ENCODE peak calls at places on chromosomes 5 and 9, in ten cellular contexts. One of them, this sample, is unnamed.

GRCh38 chr5:88944751-88945507 is 61.9 kb upstream of the MEF2C start:
- DNase-seq in PC-9: no peak
- DNase-seq in mesothelial cell of epicardium: no peak
- DNase-seq in ovary: no peak
- DNase-seq in GM10248: no peak
- DNase-seq in mammary epithelial cell: no peak
- DNase-seq in bronchial epithelial cell: peak; percentile 5
- DNase-seq in endodermal cell: no peak
- DNase-seq in stomach: no peak
- DNase-seq in AG04449: no peak
- DNase-seq in this sample: no peak

GRCh38 chr9:100486479-100487176 is 13.7 kb downstream of the TMEFF1 start:
- DNase-seq in PC-9: no peak
- DNase-seq in mesothelial cell of epicardium: no peak
- DNase-seq in ovary: no peak
- DNase-seq in GM10248: no peak
- DNase-seq in mammary epithelial cell: no peak
- DNase-seq in bronchial epithelial cell: no peak
- DNase-seq in endodermal cell: no peak
- DNase-seq in stomach: no peak
- DNase-seq in AG04449: no peak
- DNase-seq in this sample: no peak

GRCh38 chr5:54702470-54702869 is 184.9 kb downstream of the SNX18 start:
- DNase-seq in PC-9: no peak
- DNase-seq in mesothelial cell of epicardium: no peak
- DNase-seq in ovary: no peak
- DNase-seq in GM10248: no peak
- DNase-seq in mammary epithelial cell: no peak
- DNase-seq in bronchial epithelial cell: peak; percentile 21
- DNase-seq in endodermal cell: no peak
- DNase-seq in stomach: no peak
- DNase-seq in AG04449: no peak
- DNase-seq in this sample: no peak

GRCh38 chr9:30160570-30160969 is 2223.9 kb upstream of the ACO1 start:
- DNase-seq in PC-9: no peak
- DNase-seq in mesothelial cell of epicardium: no peak
- DNase-seq in ovary: no peak
- DNase-seq in GM10248: no peak
- DNase-seq in mammary epithelial cell: no peak
- DNase-seq in bronchial epithelial cell: no peak
- DNase-seq in endodermal cell: no peak
- DNase-seq in stomach: no peak
- DNase-seq in AG04449: no peak
- DNase-seq in this sample: no peak

GRCh38 chr9:121860213-121860612 is 208.8 kb downstream of the DAB2IP start:
- DNase-seq in PC-9: no peak
- DNase-seq in mesothelial cell of epicardium: no peak
- DNase-seq in ovary: no peak
- DNase-seq in GM10248: no peak
- DNase-seq in mammary epithelial cell: no peak
- DNase-seq in bronchial epithelial cell: no peak
- DNase-seq in endodermal cell: peak; percentile 66
- DNase-seq in stomach: no peak
- DNase-seq in AG04449: no peak
- DNase-seq in this sample: no peak

GRCh38 chr9:124257070-124257864 is 482 bp upstream of the NEK6 start:
- DNase-seq in PC-9: no peak
- DNase-seq in mesothelial cell of epicardium: no peak
- DNase-seq in ovary: no peak
- DNase-seq in GM10248: peak; percentile 48
- DNase-seq in mammary epithelial cell: peak; percentile 14
- DNase-seq in bronchial epithelial cell: no peak
- DNase-seq in endodermal cell: peak; percentile 66
- DNase-seq in stomach: no peak
- DNase-seq in AG04449: no peak
- DNase-seq in this sample: no peak

GRCh38 chr9:71562140-71562539 is 206.2 kb downstream of the CEMIP2 start:
- DNase-seq in PC-9: no peak
- DNase-seq in mesothelial cell of epicardium: no peak
- DNase-seq in ovary: no peak
- DNase-seq in GM10248: no peak
- DNase-seq in mammary epithelial cell: no peak
- DNase-seq in bronchial epithelial cell: no peak
- DNase-seq in endodermal cell: peak; percentile 69
- DNase-seq in stomach: no peak
- DNase-seq in AG04449: no peak
- DNase-seq in this sample: no peak

GRCh38 chr9:109017493-109017892 is 4.2 kb upstream of the CTNNAL1 start:
- DNase-seq in PC-9: no peak
- DNase-seq in mesothelial cell of epicardium: no peak
- DNase-seq in ovary: no peak
- DNase-seq in GM10248: peak; percentile 48
- DNase-seq in mammary epithelial cell: no peak
- DNase-seq in bronchial epithelial cell: no peak
- DNase-seq in endodermal cell: no peak
- DNase-seq in stomach: no peak
- DNase-seq in AG04449: no peak
- DNase-seq in this sample: no peak

GRCh38 chr5:14450055-14450524 is 131.5 kb upstream of the OTULINL start:
- DNase-seq in PC-9: no peak
- DNase-seq in mesothelial cell of epicardium: no peak
- DNase-seq in ovary: peak; percentile 75
- DNase-seq in GM10248: no peak
- DNase-seq in mammary epithelial cell: no peak
- DNase-seq in bronchial epithelial cell: no peak
- DNase-seq in endodermal cell: no peak
- DNase-seq in stomach: no peak
- DNase-seq in AG04449: peak; percentile 82
- DNase-seq in this sample: no peak
- TF ChIP-seq CTCF in PC-9: no peak
- TF ChIP-seq CTCF in mesothelial cell of epicardium: no peak
- TF ChIP-seq CTCF in ovary: no peak
- TF ChIP-seq CTCF in GM10248: no peak
- TF ChIP-seq CTCF in mammary epithelial cell: no peak
- TF ChIP-seq CTCF in bronchial epithelial cell: no peak
- TF ChIP-seq CTCF in endodermal cell: no peak
- TF ChIP-seq CTCF in stomach: no peak
- TF ChIP-seq CTCF in AG04449: no peak
- TF ChIP-seq CTCF in this sample: no peak

DNA sequence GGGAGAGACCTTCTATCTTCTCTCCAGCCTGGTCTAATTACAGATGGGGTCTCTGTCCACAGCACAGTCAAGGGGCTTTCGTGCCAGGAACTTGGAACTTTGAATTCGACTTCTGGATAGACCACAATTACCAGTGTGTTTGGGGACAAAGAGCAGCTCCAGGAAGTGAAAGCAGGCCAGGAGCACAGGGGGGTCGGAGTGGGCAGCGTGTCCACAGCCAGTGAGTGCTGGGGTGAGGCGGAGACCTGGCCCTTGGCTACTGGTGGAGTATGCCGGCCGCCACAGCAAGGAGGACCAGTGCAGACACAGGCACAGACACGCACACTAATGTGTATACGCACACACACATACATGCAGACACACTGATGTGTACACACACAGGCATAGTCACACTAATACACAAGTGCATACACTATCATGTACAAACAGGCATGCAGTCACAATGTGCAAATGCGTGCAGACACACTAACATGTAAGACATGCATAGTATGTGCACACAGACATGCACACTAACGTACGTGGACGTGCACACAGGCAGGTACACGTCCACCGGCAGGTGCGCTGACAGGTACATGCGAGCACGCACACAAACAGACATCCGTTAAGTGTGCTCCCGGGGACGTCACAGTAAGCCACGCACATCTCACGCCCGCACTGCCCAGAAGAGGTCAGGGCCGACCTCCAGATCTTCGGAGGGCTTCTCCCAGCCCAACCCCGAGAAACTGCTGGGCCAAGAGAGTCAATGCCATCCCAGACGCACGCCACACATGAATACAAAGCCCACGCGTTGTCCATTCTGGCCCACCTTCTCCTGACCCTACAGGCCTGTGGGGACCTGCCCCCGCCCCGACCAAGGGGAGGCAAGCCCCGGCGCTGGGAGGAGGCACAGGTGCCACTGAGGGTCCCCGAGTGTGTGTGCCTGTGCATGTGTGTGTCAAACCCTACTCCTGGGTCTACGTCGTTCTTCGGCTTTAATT is 46.5 kb downstream of the NKD2 start:
- DNase-seq in PC-9: no peak
- DNase-seq in mesothelial cell of epicardium: no peak
- DNase-seq in ovary: no peak
- DNase-seq in GM10248: no peak
- DNase-seq in mammary epithelial cell: no peak
- DNase-seq in bronchial epithelial cell: no peak
- DNase-seq in endodermal cell: no peak
- DNase-seq in stomach: no peak
- DNase-seq in AG04449: no peak
- DNase-seq in this sample: no peak
- TF ChIP-seq CTCF in PC-9: no peak
- TF ChIP-seq CTCF in mesothelial cell of epicardium: no peak
- TF ChIP-seq CTCF in ovary: no peak
- TF ChIP-seq CTCF in GM10248: no peak
- TF ChIP-seq CTCF in mammary epithelial cell: no peak
- TF ChIP-seq CTCF in bronchial epithelial cell: no peak
- TF ChIP-seq CTCF in endodermal cell: no peak
- TF ChIP-seq CTCF in stomach: no peak
- TF ChIP-seq CTCF in AG04449: no peak
- TF ChIP-seq CTCF in this sample: no peak

GRCh38 chr5:175868996-175869638 is 2.3 kb upstream of the CPLX2 start:
- DNase-seq in PC-9: no peak
- DNase-seq in mesothelial cell of epicardium: no peak
- DNase-seq in ovary: no peak
- DNase-seq in GM10248: no peak
- DNase-seq in mammary epithelial cell: no peak
- DNase-seq in bronchial epithelial cell: no peak
- DNase-seq in endodermal cell: no peak
- DNase-seq in stomach: no peak
- DNase-seq in AG04449: no peak
- DNase-seq in this sample: no peak

GRCh38 chr5:175868348-175868723 is 3.0 kb upstream of the CPLX2 start:
- DNase-seq in PC-9: no peak
- DNase-seq in mesothelial cell of epicardium: no peak
- DNase-seq in ovary: no peak
- DNase-seq in GM10248: no peak
- DNase-seq in mammary epithelial cell: no peak
- DNase-seq in bronchial epithelial cell: no peak
- DNase-seq in endodermal cell: no peak
- DNase-seq in stomach: no peak
- DNase-seq in AG04449: no peak
- DNase-seq in this sample: no peak

GRCh38 chr5:175870820-175871447 is 444 bp upstream of the CPLX2 start:
- DNase-seq in PC-9: no peak
- DNase-seq in mesothelial cell of epicardium: no peak
- DNase-seq in ovary: no peak
- DNase-seq in GM10248: no peak
- DNase-seq in mammary epithelial cell: no peak
- DNase-seq in bronchial epithelial cell: no peak
- DNase-seq in endodermal cell: no peak
- DNase-seq in stomach: no peak
- DNase-seq in AG04449: no peak
- DNase-seq in this sample: no peak

GRCh38 chr5:175866377-175866907 is 4.9 kb upstream of the CPLX2 start:
- DNase-seq in PC-9: no peak
- DNase-seq in mesothelial cell of epicardium: no peak
- DNase-seq in ovary: no peak
- DNase-seq in GM10248: no peak
- DNase-seq in mammary epithelial cell: no peak
- DNase-seq in bronchial epithelial cell: no peak
- DNase-seq in endodermal cell: no peak
- DNase-seq in stomach: no peak
- DNase-seq in AG04449: no peak
- DNase-seq in this sample: no peak

GRCh38 chr5:175867587-175868347 is 3.6 kb upstream of the CPLX2 start:
- DNase-seq in PC-9: no peak
- DNase-seq in mesothelial cell of epicardium: no peak
- DNase-seq in ovary: no peak
- DNase-seq in GM10248: no peak
- DNase-seq in mammary epithelial cell: peak; percentile 17
- DNase-seq in bronchial epithelial cell: no peak
- DNase-seq in endodermal cell: peak; percentile 85
- DNase-seq in stomach: no peak
- DNase-seq in AG04449: no peak
- DNase-seq in this sample: no peak
- TF ChIP-seq CTCF in PC-9: peak; percentile 65
- TF ChIP-seq CTCF in mesothelial cell of epicardium: no peak
- TF ChIP-seq CTCF in ovary: no peak
- TF ChIP-seq CTCF in GM10248: no peak
- TF ChIP-seq CTCF in mammary epithelial cell: peak; percentile 8
- TF ChIP-seq CTCF in bronchial epithelial cell: no peak
- TF ChIP-seq CTCF in endodermal cell: peak; percentile 68
- TF ChIP-seq CTCF in stomach: no peak
- TF ChIP-seq CTCF in AG04449: no peak
- TF ChIP-seq CTCF in this sample: no peak

GRCh38 chr5:166677891-166678290 is 1613.6 kb upstream of the WWC1 start:
- DNase-seq in PC-9: no peak
- DNase-seq in mesothelial cell of epicardium: no peak
- DNase-seq in ovary: no peak
- DNase-seq in GM10248: no peak
- DNase-seq in mammary epithelial cell: no peak
- DNase-seq in bronchial epithelial cell: no peak
- DNase-seq in endodermal cell: no peak
- DNase-seq in stomach: no peak
- DNase-seq in AG04449: no peak
- DNase-seq in this sample: no peak
- TF ChIP-seq CTCF in PC-9: no peak
- TF ChIP-seq CTCF in mesothelial cell of epicardium: no peak
- TF ChIP-seq CTCF in ovary: no peak
- TF ChIP-seq CTCF in GM10248: no peak
- TF ChIP-seq CTCF in mammary epithelial cell: no peak
- TF ChIP-seq CTCF in bronchial epithelial cell: no peak
- TF ChIP-seq CTCF in endodermal cell: no peak
- TF ChIP-seq CTCF in stomach: no peak
- TF ChIP-seq CTCF in AG04449: no peak
- TF ChIP-seq CTCF in this sample: no peak

DNA sequence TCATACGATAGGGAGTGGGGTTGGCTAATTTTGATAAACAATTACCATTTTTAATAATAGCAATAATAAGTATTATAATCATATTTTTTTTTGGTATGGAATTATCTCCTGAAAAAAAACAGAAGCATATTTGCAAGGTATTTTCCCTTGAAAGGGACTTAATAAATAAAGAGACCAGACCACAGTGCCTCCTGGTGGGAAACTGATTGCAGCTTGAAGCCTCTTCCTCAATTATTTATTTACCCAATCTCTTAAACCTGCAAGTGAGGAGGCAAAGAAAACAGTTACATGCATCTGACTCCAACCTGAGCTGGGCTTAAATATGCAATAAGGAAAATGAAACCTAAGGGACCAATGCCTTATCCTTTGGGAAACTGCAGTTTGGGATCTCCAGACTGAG is 388.1 kb upstream of the ACO1 start:
- DNase-seq in PC-9: no peak
- DNase-seq in mesothelial cell of epicardium: no peak
- DNase-seq in ovary: no peak
- DNase-seq in GM10248: no peak
- DNase-seq in mammary epithelial cell: no peak
- DNase-seq in bronchial epithelial cell: no peak
- DNase-seq in endodermal cell: no peak
- DNase-seq in stomach: no peak
- DNase-seq in AG04449: no peak
- DNase-seq in this sample: no peak
- TF ChIP-seq CTCF in PC-9: no peak
- TF ChIP-seq CTCF in mesothelial cell of epicardium: no peak
- TF ChIP-seq CTCF in ovary: no peak
- TF ChIP-seq CTCF in GM10248: no peak
- TF ChIP-seq CTCF in mammary epithelial cell: no peak
- TF ChIP-seq CTCF in bronchial epithelial cell: no peak
- TF ChIP-seq CTCF in endodermal cell: peak; percentile 71
- TF ChIP-seq CTCF in stomach: no peak
- TF ChIP-seq CTCF in AG04449: no peak
- TF ChIP-seq CTCF in this sample: no peak

This sample was measured in keratinocyte.